ENCODE peak calls at places on chromosomes 2 and 18, in nine cellular contexts. H is SJCRH30; L is posterior cingulate gyrus; I is T-helper 2 cell; B is non-pigmented ciliary epithelial cell; Y is GM12878; M is T-cell; P is activated CD8-positive, alpha-beta T cell treated with anti-CD3 and anti-CD28 coated beads, Interleukin-2, amount 10 ng/mL, durations not matched to agents 7 days and 5 days; V is NB4. E is an unnamed sample.

GRCh38 chr2:160028431-160029269 is 33.8 kb downstream of the PLA2R1 start:
- DNase-seq in I (no peak), H (no peak), M (no peak), P (no peak), L (no peak), V (no peak), Y (no peak), B (no peak), E (no peak)

GRCh38 chr2:73268368-73268830 is 15.9 kb downstream of the FBXO41 start:
- DNase-seq in H (no peak), I (no peak), L (no peak), Y (no peak), B (no peak), P (no peak), V (no peak), M (no peak), E (no peak)

GRCh38 chr2:121722479-121722878 is 14.2 kb downstream of the NIFK start:
- DNase-seq in H (no peak), Y (no peak), I (no peak), L (no peak), B (peak), M (no peak), P (no peak), V (peak), E (no peak)

GRCh38 chr2:23351388-23352141 is 33.4 kb upstream of the KLHL29 start:
- DNase-seq in Y (no peak), L (peak), P (peak), M (no peak), I (peak), V (peak), B (peak), H (peak), E (peak)

GRCh38 chr18:64271975-64272659 is 123.2 kb upstream of the LINC00305 start:
- DNase-seq in V (no peak), P (no peak), H (no peak), B (no peak), I (no peak), L (no peak), Y (no peak), M (no peak), E (no peak)

GRCh38 chr18:23710068-23710527 is 20.8 kb downstream of the LAMA3 start:
- DNase-seq in B (no peak), Y (no peak), L (no peak), M (no peak), H (no peak), V (peak), I (no peak), P (no peak), E (no peak)

GRCh38 chr18:65753520-65753919 is 2.7 kb downstream of the CDH7 start:
- DNase-seq in B (no peak), Y (no peak), M (no peak), P (no peak), H (peak), L (no peak), V (peak), I (no peak), E (no peak)

GRCh38 chr2:211203986-211204385 is 647.6 kb downstream of the CPS1 start:
- DNase-seq in I (no peak), V (no peak), M (no peak), Y (no peak), H (no peak), P (no peak), L (no peak), B (no peak), E (no peak)

GRCh38 chr2:137467246-137467862 is 496.9 kb upstream of the HNMT start:
- DNase-seq in L (no peak), P (peak), M (no peak), H (peak), I (no peak), V (peak), B (peak), Y (peak), E (no peak)

GRCh38 chr2:172116107-172116506 is 13.4 kb upstream of the DLX2 start:
- DNase-seq in M (no peak), V (no peak), P (no peak), I (no peak), H (no peak), L (no peak), Y (no peak), B (no peak), E (no peak)